ENCODE peak calls at places on chromosomes 11 and 22, in four cellular contexts. H is SK-N-SH, V is GM12878, G is HepG2. Z is an unnamed sample.

GRCh38 chr11:78893996-78894395 is 319.3 kb upstream of the NARS2 start:
- DNase-seq in V (no peak), G (no peak), H (no peak), Z (no peak)

GRCh38 chr11:107858217-107859070 is at the start of gene SLC35F2:
- DNase-seq in G (peak), V (peak), H (peak), Z (peak)

GRCh38 chr11:93444671-93445073 is 98.5 kb downstream of the SMCO4 start:
- DNase-seq in V (no peak), G (peak), H (no peak), Z (peak)

GRCh38 chr11:6431861-6432260 is 8.9 kb downstream of the HPX start:
- DNase-seq in V (no peak), G (no peak), H (no peak), Z (peak)

GRCh38 chr11:120686516-120686915 is 175.0 kb downstream of the GRIK4 start:
- DNase-seq in H (no peak), V (no peak), G (no peak), Z (no peak)

GRCh38 chr11:104881117-104881794 is 17.0 kb downstream of the CASP12 start:
- DNase-seq in G (no peak), V (no peak), H (no peak), Z (no peak)

GRCh38 chr11:50174189-50174588 is 141.5 kb downstream of the OR4C45 start:
- DNase-seq in G (no peak), V (no peak), H (no peak), Z (peak)

GRCh38 chr11:81005595-81005994 is 1564.8 kb upstream of the TENM4 start:
- DNase-seq in G (no peak), H (no peak), V (no peak), Z (peak)

GRCh38 chr11:19237381-19237780 is 3.4 kb downstream of the E2F8 start:
- DNase-seq in H (no peak), V (no peak), G (no peak), Z (no peak)

GRCh38 chr11:96339704-96340554 is 3.1 kb downstream of the MAML2 start:
- DNase-seq in V (no peak), H (no peak), G (no peak), Z (peak)

GRCh38 chr11:119218141-119218878 is 12.2 kb downstream of the CBL start:
- DNase-seq in V (no peak), H (no peak), G (no peak), Z (peak)

GRCh38 chr11:18372187-18372586 is 22.2 kb upstream of the LDHA start:
- DNase-seq in V (no peak), H (no peak), G (no peak), Z (no peak)

GRCh38 chr22:32904044-32904443 is 102.5 kb downstream of the TIMP3 start:
- DNase-seq in H (peak), V (no peak), G (peak), Z (peak)

GRCh38 chr11:66846671-66847091 is 3.4 kb downstream of the RCE1 start:
- DNase-seq in G (no peak), V (no peak), H (no peak), Z (no peak)

GRCh38 chr22:38353142-38353629 is 36.0 kb upstream of the CSNK1E start:
- DNase-seq in H (peak), V (no peak), G (no peak), Z (peak)

GRCh38 chr11:3169952-3170755 is 5.0 kb upstream of the OSBPL5 start:
- DNase-seq in G (no peak), V (no peak), H (no peak), Z (peak)

GRCh38 chr22:39388261-39389011 is 11.1 kb upstream of the TAB1 start:
- DNase-seq in G (peak), V (no peak), H (peak), Z (peak)

DNA sequence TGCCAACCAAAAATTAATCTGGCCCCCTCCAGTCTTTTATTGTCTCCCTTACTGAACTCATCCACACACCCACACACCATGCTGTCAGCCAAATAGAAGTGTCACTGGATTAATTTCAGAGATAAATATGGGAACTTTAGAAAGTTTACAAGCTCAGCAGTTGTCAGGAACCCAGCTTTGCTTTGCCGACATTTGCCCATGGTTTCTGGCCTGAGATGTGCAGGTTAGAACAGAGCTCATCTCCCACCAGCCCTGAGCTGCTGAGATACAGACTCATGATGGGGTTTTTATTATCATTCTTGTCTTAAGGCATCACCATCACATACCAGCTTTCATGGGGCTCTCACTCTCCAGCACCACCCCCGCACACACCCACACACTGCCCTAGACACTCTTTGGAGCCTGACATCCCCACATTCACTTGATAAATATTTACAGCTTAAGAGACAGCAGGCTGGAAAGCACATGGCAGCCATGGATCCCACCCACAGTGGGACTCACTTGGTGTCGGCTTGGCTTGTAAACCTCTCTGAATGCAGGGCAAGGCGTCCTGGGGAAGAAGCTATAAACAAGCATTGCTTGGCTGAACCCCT is 23.7 kb upstream of the CTR9 start:
- DNase-seq in H (no peak), V (no peak), G (no peak), Z (peak)
- TF ChIP-seq MXI1 in H (no peak), V (no peak), G (no peak), Z (peak)

GRCh38 chr11:64284048-64284961 is at the start of gene BAD:
- DNase-seq in G (peak), H (peak), V (no peak), Z (peak)
- TF ChIP-seq CTCF in G (no peak), H (no peak), V (no peak), Z (no peak)

GRCh38 chr11:71356904-71357303 is 91.3 kb downstream of the DHCR7 start:
- DNase-seq in G (no peak), V (no peak), H (no peak), Z (no peak)
- TF ChIP-seq MXI1 in G (no peak), V (no peak), H (no peak), Z (no peak)

GRCh38 chr11:32305460-32305859 is 129.9 kb downstream of the WT1 start:
- DNase-seq in G (no peak), V (no peak), H (no peak), Z (no peak)
- TF ChIP-seq CTCF in G (no peak), V (no peak), H (no peak), Z (no peak)

GRCh38 chr11:61700720-61701119 is 20.5 kb downstream of the DAGLA start:
- DNase-seq in G (no peak), V (no peak), H (no peak), Z (no peak)
- TF ChIP-seq MXI1 in G (no peak), V (no peak), H (no peak), Z (no peak)

Z was measured in IMR-90.